ENCODE peak calls at places on chromosome 19, in five cellular contexts. O, X, D, C and U are unnamed samples.

GRCh38 chr19:27738569-27739193 is 1474.3 kb downstream of the UQCRFS1 start:
- DNase-seq in C (no peak), O (no peak), D (no peak), X (no peak), U (no peak)

GRCh38 chr19:40982594-40983101 is 8.4 kb upstream of the CYP2B6 start:
- DNase-seq in X (peak), O (peak), C (no peak), D (no peak), U (no peak)

GRCh38 chr19:46931197-46931596 is 70.4 kb downstream of the ARHGAP35 start:
- DNase-seq in D (no peak), O (no peak), X (no peak), C (no peak), U (no peak)

GRCh38 chr19:51274371-51274770 is 23.5 kb downstream of the SIGLECL1 start:
- DNase-seq in D (no peak), C (no peak), O (no peak), X (no peak), U (no peak)

GRCh38 chr19:38684078-38684861 is 36.8 kb downstream of the ACTN4 start:
- DNase-seq in D (peak), X (peak), O (no peak), C (peak), U (peak)

GRCh38 chr19:41746593-41747227 is 8.6 kb upstream of the CEACAM6 start:
- DNase-seq in C (peak), D (peak), O (peak), X (peak), U (peak)

GRCh38 chr19:47124937-47125668 is 5.5 kb upstream of the SAE1 start:
- DNase-seq in O (peak), X (peak), D (peak), C (peak), U (peak)

GRCh38 chr19:32138416-32138815 is 207.0 kb upstream of the ZNF507 start:
- DNase-seq in D (no peak), O (peak), X (no peak), C (no peak), U (peak)

GRCh38 chr19:50377051-50377441 is 789 bp downstream of the NR1H2 start:
- DNase-seq in X (peak), D (peak), O (peak), C (peak), U (no peak)

GRCh38 chr19:37564624-37565369 is 29.8 kb downstream of the ZNF571 start:
- DNase-seq in X (no peak), O (peak), C (no peak), D (peak), U (no peak)

GRCh38 chr19:39127812-39128510 is 2.4 kb downstream of the PAK4 start:
- DNase-seq in C (no peak), D (no peak), O (no peak), X (no peak), U (no peak)

GRCh38 chr19:48398329-48399235 is 5.1 kb downstream of the GRIN2D start:
- DNase-seq in C (peak), O (peak), D (peak), X (peak), U (peak)

GRCh38 chr19:56983804-56984203 is 136.0 kb upstream of the USP29 start:
- DNase-seq in D (no peak), X (no peak), C (no peak), O (no peak), U (no peak)

GRCh38 chr19:23913931-23914330 is 755 bp upstream of the ZNF726 start:
- DNase-seq in D (no peak), O (no peak), C (no peak), X (no peak), U (no peak)

GRCh38 chr19:39506944-39507714 is 7.8 kb upstream of the SELENOV start:
- DNase-seq in O (peak), D (peak), X (peak), C (peak), U (peak)

GRCh38 chr19:16034180-16034579 is 42.1 kb upstream of the TPM4 start:
- DNase-seq in X (no peak), O (no peak), D (no peak), C (no peak), U (no peak)

GRCh38 chr19:11446271-11446651 is 10.8 kb downstream of the PRKCSH start:
- DNase-seq in X (no peak), D (no peak), O (no peak), C (no peak), U (no peak)

GRCh38 chr19:4523306-4524110 is 5.2 kb upstream of the PLIN4 start:
- DNase-seq in X (peak), D (peak), O (peak), C (peak), U (no peak)

GRCh38 chr19:29714953-29715694 is at the start of gene C19orf12:
- DNase-seq in D (peak), C (peak), O (peak), X (peak), U (peak)

GRCh38 chr19:47122359-47123335 is 8.0 kb upstream of the SAE1 start:
- DNase-seq in D (no peak), X (peak), C (no peak), O (no peak), U (no peak)

GRCh38 chr19:3210347-3211017 is 14.0 kb upstream of the CELF5 start:
- DNase-seq in C (peak), D (peak), X (peak), O (peak), U (peak)

GRCh38 chr19:8054169-8054568 is 1.6 kb downstream of the CCL25 start:
- DNase-seq in X (no peak), C (no peak), O (no peak), D (no peak), U (no peak)

GRCh38 chr19:4068058-4068966 is 1.6 kb upstream of the ZBTB7A start:
- DNase-seq in D (no peak), O (no peak), C (no peak), X (no peak), U (no peak)

GRCh38 chr19:13102666-13103584 is at the start of gene LYL1:
- DNase-seq in X (no peak), O (peak), D (peak), C (peak), U (no peak)

GRCh38 chr19:39372047-39372802 is 18.7 kb downstream of the PAF1 start:
- DNase-seq in C (no peak), O (no peak), X (no peak), D (peak), U (peak)

GRCh38 chr19:17183858-17184271 is 31.3 kb upstream of the USE1 start:
- DNase-seq in X (no peak), C (peak), D (no peak), O (no peak), U (no peak)

GRCh38 chr19:4678881-4679379 is 8.8 kb upstream of the MYDGF start:
- DNase-seq in O (peak), C (peak), X (peak), D (peak), U (peak)

GRCh38 chr19:30564551-30565011 is 192.4 kb downstream of the ZNF536 start:
- DNase-seq in O (peak), X (no peak), C (no peak), D (no peak), U (no peak)

GRCh38 chr19:11587302-11587972 is 9.8 kb upstream of the ZNF627 start:
- DNase-seq in C (peak), X (peak), O (peak), D (peak), U (peak)

GRCh38 chr19:30669329-30670010 is 297.3 kb downstream of the ZNF536 start:
- DNase-seq in C (peak), D (peak), X (peak), O (peak), U (peak)

GRCh38 chr19:40550951-40551350 is 25.7 kb upstream of the SHKBP1 start:
- DNase-seq in X (no peak), O (peak), C (no peak), D (no peak), U (no peak)

GRCh38 chr19:6273701-6274601 is 5.8 kb downstream of the MLLT1 start:
- DNase-seq in C (peak), O (no peak), X (peak), D (peak), U (no peak)

GRCh38 chr19:12766051-12766521 is 9.3 kb downstream of the HOOK2 start:
- DNase-seq in C (peak), O (peak), D (peak), X (peak), U (peak)

GRCh38 chr19:39858541-39858940 is 12.4 kb upstream of the FBL start:
- DNase-seq in O (peak), X (no peak), C (peak), D (no peak), U (peak)

GRCh38 chr19:51364200-51365106 is 1.7 kb downstream of the ETFB start:
- DNase-seq in O (no peak), D (no peak), X (peak), C (no peak), U (no peak)

DNA sequence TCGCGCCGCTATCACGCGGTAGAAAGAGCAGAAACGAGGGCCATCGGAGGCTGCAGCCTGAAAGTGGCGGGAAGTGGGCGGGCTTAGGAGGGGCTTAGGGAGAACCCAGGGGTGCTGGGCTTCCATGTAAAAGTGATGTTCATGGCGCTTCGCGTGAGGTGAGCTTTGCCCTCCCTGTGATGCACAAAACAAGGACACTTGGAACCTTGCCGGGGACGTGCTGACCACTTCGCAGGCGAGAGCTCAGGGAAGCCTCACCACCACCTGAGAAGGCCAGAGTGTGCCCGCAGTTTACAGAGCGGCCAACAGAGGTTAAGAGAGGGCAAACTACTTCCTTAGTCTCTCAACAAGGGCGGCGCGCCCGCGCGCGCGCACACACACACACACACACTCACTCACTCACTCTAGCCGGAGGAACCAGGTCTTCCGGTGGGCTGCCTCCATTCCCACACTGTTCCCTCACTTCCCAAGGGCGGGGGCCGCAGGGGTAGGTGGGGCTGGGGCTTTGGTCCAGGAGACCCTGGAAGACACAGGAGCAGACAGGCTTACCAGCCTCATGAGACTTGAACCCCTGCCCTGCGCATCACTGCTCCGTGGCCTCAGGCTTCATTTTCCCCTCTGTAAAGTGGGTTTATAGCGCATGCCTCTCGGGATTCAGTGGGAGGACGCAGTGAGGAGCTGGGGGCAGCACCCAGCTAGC is 716 bp downstream of the GAPDHS start:
- DNase-seq in C (peak), O (peak), X (no peak), D (no peak), U (no peak)
- TF ChIP-seq EZH2 in C (no peak), O (no peak), X (no peak), D (no peak), U (no peak)

GRCh38 chr19:1752009-1752756 is 1.1 kb upstream of the ONECUT3 start:
- DNase-seq in C (no peak), X (no peak), D (no peak), O (peak), U (no peak)
- TF ChIP-seq EZH2 in C (no peak), X (no peak), D (peak), O (peak), U (no peak)

GRCh38 chr19:14826006-14826405 is 9.0 kb downstream of the OR7A5 start:
- DNase-seq in O (no peak), C (no peak), X (peak), D (no peak), U (no peak)
- TF ChIP-seq EZH2 in O (no peak), C (no peak), X (no peak), D (no peak), U (no peak)

GRCh38 chr19:53992815-53993214 is 1.4 kb downstream of the CACNG6 start:
- DNase-seq in X (no peak), C (no peak), O (no peak), D (no peak), U (no peak)
- TF ChIP-seq EZH2 in X (no peak), C (no peak), O (no peak), D (no peak), U (no peak)

DNA sequence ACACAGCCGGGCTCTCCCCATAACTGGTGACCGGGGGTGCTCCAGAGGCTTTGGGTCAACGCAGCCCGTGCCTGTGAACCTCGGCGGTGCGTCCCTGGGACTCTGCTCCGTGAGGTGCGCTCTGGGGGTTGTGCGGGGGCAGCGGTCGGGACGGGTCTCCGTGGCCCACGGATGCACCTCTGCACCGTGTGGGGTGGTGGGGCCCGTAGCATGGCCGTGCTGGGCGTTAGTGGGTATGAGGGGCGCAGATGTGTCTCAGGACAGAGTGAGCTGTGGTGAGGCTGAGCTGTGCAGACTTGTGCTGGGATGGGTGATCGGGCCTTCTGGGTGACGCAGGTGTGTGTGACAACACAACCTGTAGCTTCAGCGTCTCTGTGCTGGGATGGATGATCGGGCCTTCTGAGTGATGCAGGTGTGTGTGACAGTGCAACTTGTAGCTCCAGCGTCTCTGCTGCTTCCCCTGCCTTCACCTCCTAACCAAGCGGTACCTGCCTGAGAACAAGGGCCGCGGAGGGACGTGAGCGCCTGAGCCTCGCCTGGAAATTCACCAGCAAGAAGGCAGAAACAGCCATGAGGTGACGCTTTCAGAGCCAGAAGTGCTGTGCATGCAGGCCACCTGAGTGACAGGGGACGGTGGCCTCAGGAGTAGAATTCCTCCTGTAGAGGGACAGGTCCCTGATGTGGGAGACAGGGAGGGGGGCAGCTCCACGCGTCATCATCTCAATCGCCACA is 599 bp downstream of the ZNF331 start:
- DNase-seq in X (peak), O (peak), C (no peak), D (no peak), U (no peak)
- TF ChIP-seq EZH2 in X (no peak), O (no peak), C (no peak), D (no peak), U (no peak)

DNA sequence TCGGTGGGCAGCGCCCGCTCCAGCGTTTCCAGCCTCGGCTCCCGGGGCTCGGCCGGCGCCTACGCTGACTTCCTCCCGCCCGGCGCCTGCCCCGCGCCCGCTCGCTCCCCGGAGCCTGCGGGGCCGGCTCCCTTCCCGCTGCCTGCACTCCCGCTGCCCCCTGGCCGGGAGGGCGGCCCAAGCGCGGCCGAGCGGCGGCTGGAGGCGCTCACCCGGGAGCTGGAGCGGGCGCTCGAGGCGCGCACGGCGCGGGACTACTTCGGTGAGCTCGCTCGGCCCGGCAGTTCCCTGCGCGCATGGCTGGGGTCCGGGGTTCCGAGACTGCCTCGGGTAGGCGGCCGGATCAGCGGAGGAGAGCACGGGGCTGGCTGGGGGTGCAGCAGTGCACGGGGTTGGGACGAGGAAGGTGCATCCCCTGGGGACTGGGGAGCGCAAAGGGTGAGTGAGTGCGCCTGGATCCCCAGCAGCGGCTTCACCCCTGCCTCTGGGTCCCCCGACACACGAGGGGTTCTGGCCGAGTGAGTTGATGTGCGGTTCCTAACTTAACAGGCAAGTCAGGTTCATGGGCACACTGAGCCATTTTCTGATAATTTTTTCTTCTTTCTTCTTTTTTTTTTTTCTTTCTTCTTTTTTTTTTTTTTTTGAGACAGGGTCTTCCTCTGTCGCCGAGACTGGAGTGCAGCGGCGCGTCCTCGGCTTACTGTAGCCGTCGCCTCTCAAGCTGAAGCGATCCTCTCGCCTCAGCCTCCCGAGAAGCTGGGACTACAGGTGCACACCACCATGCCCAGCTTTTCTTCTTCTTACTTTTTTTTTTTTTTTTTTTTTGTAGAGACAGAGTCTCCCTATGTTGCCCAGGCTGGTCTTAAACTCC is 1.1 kb downstream of the WTIP start:
- DNase-seq in C (no peak), O (peak), D (peak), X (no peak), U (peak)
- TF ChIP-seq EZH2 in C (no peak), O (no peak), D (no peak), X (no peak), U (no peak)

GRCh38 chr19:19224852-19225494 is 13.2 kb downstream of the NCAN start:
- DNase-seq in X (peak), C (peak), D (peak), O (peak), U (peak)
- TF ChIP-seq EZH2 in X (no peak), C (no peak), D (no peak), O (no peak), U (no peak)